ENCODE peak calls at places on chromosomes 6 and 20, in six cellular contexts. U is cardiac muscle cell, Y is stomach, H is heart left ventricle, I is ovary, F is endothelial cell of umbilical vein. X is an unnamed sample.

GRCh38 chr6:71291991-71292390 is 3.4 kb downstream of the OGFRL1 start:
- DNase-seq in F (no peak), U (no peak), Y (no peak), I (no peak), H (no peak), X (no peak)

GRCh38 chr6:83430606-83431544 is at the start of gene ME1:
- DNase-seq in I (peak; percentile 82), U (peak; percentile 69), F (peak; percentile 77), H (peak; percentile 90), Y (peak; percentile 71), X (peak; percentile 85)

GRCh38 chr6:111864138-111865048 is 8.9 kb downstream of the FYN start:
- DNase-seq in H (no peak), U (no peak), F (no peak), Y (no peak), I (no peak), X (no peak)

GRCh38 chr6:89951574-89952360 is 57.5 kb downstream of the GJA10 start:
- DNase-seq in I (peak; percentile 55), U (no peak), F (no peak), H (peak; percentile 54), Y (no peak), X (no peak)

GRCh38 chr6:15876406-15876805 is 213.6 kb upstream of the DTNBP1 start:
- DNase-seq in Y (no peak), F (peak; percentile 35), U (no peak), I (no peak), H (no peak), X (no peak)

GRCh38 chr6:169240125-169240524 is 13.5 kb downstream of the THBS2 start:
- DNase-seq in U (no peak), F (no peak), I (peak; percentile 14), H (no peak), Y (no peak), X (no peak)

GRCh38 chr20:34301587-34302311 is 1.4 kb downstream of the AHCY start:
- DNase-seq in H (no peak), F (no peak), U (no peak), I (peak; percentile 36), Y (no peak), X (no peak)

GRCh38 chr6:47165918-47166317 is 123.8 kb upstream of the ADGRF1 start:
- DNase-seq in I (no peak), Y (no peak), H (no peak), F (no peak), U (no peak), X (no peak)

GRCh38 chr6:107083047-107083768 is 32.1 kb downstream of the BEND3 start:
- DNase-seq in U (no peak), F (no peak), H (no peak), Y (no peak), I (no peak), X (no peak)

GRCh38 chr6:14953806-14954205 is 292.1 kb upstream of the JARID2 start:
- DNase-seq in Y (no peak), U (no peak), H (no peak), I (no peak), F (no peak), X (no peak)

GRCh38 chr6:4936681-4937041 is 67.2 kb downstream of the RPP40 start:
- DNase-seq in Y (no peak), F (peak; percentile 67), U (peak; percentile 47), I (no peak), H (no peak), X (peak; percentile 70)

GRCh38 chr6:155200012-155200411 is 63.8 kb upstream of the CLDN20 start:
- DNase-seq in F (peak; percentile 31), Y (no peak), U (no peak), H (no peak), I (no peak), X (no peak)

GRCh38 chr6:122995930-122996796 is at the start of gene CLVS2:
- DNase-seq in I (no peak), U (peak; percentile 68), Y (no peak), H (peak; percentile 63), F (no peak), X (no peak)

GRCh38 chr6:141963543-141964295 is 169.0 kb upstream of the GJE1 start:
- DNase-seq in F (no peak), I (no peak), U (no peak), H (no peak), Y (no peak), X (no peak)

GRCh38 chr6:146381486-146381885 is 162.1 kb upstream of the RAB32 start:
- DNase-seq in I (no peak), H (no peak), F (no peak), U (no peak), Y (no peak), X (no peak)

GRCh38 chr20:31602779-31603441 is 2.2 kb upstream of the ID1 start:
- DNase-seq in U (no peak), Y (peak; percentile 49), H (no peak), F (peak; percentile 44), I (no peak), X (peak; percentile 63)

GRCh38 chr20:47392015-47392720 is 35.7 kb upstream of the ZMYND8 start:
- DNase-seq in F (peak; percentile 85), H (no peak), I (no peak), U (no peak), Y (peak; percentile 31), X (peak; percentile 29)

GRCh38 chr6:121516331-121516730 is 80.9 kb downstream of the GJA1 start:
- DNase-seq in Y (no peak), H (no peak), F (peak; percentile 49), U (no peak), I (no peak), X (no peak)

GRCh38 chr6:1518855-1519254 is 90.9 kb upstream of the FOXC1 start:
- DNase-seq in U (no peak), Y (no peak), H (no peak), I (no peak), F (no peak), X (no peak)

GRCh38 chr6:27303613-27304272 is 8.3 kb downstream of the POM121L2 start:
- DNase-seq in H (no peak), Y (no peak), U (no peak), F (no peak), I (no peak), X (no peak)

GRCh38 chr6:16765235-16765634 is 4.0 kb upstream of the ATXN1 start:
- DNase-seq in U (no peak), I (no peak), Y (no peak), F (no peak), H (no peak), X (no peak)

GRCh38 chr6:99619409-99619762 is 12.8 kb downstream of the PRDM13 start:
- DNase-seq in H (no peak), I (no peak), F (no peak), U (no peak), Y (no peak), X (no peak)

GRCh38 chr6:99617131-99617530 is 10.5 kb downstream of the PRDM13 start:
- DNase-seq in I (no peak), H (no peak), U (no peak), Y (no peak), F (no peak), X (no peak)

GRCh38 chr6:99613705-99614429 is 7.2 kb downstream of the PRDM13 start:
- DNase-seq in H (peak; percentile 63), I (no peak), U (peak; percentile 47), Y (no peak), F (no peak), X (no peak)

GRCh38 chr6:99614430-99615161 is 8.0 kb downstream of the PRDM13 start:
- DNase-seq in H (peak; percentile 60), Y (no peak), I (no peak), U (peak; percentile 46), F (no peak), X (no peak)

GRCh38 chr6:99618649-99619408 is 12.2 kb downstream of the PRDM13 start:
- DNase-seq in I (no peak), H (no peak), F (no peak), U (no peak), Y (no peak), X (no peak)
- H3K4me3 ChIP-seq in I (no peak overlapping the region), H (no peak overlapping the region), F (no peak overlapping the region), U (peak overlapping the region; percentile 6), Y (no peak overlapping the region), X (no peak overlapping the region)

GRCh38 chr6:151804585-151805285 is 2.7 kb upstream of the ESR1 start:
- DNase-seq in I (no peak), Y (no peak), F (no peak), U (no peak), H (no peak), X (no peak)

GRCh38 chr6:151807513-151808330 is at the start of gene ESR1:
- DNase-seq in I (no peak), F (peak; percentile 20), Y (peak; percentile 28), H (no peak), U (peak; percentile 55), X (no peak)

GRCh38 chr6:151803743-151804142 is 3.7 kb upstream of the ESR1 start:
- DNase-seq in U (no peak), H (no peak), F (no peak), I (no peak), Y (no peak), X (no peak)

GRCh38 chr6:151806757-151807512 is 547 bp upstream of the ESR1 start:
- DNase-seq in H (no peak), U (peak; percentile 28), I (peak; percentile 51), F (no peak), Y (no peak), X (no peak)

GRCh38 chr6:151805286-151805840 is 2.1 kb upstream of the ESR1 start:
- DNase-seq in I (peak; percentile 52), H (no peak), U (peak; percentile 5), Y (no peak), F (no peak), X (no peak)
- H3K27ac ChIP-seq in I (peak overlapping the region; percentile 62), H (no peak overlapping the region), U (no peak overlapping the region), Y (no peak overlapping the region), F (no peak overlapping the region), X (no peak overlapping the region)

GRCh38 chr6:157984686-157985225 is 3.1 kb downstream of the SYNJ2 start:
- DNase-seq in U (no peak), Y (no peak), H (no peak), I (no peak), F (no peak), X (no peak)
- H3K4me3 ChIP-seq in U (no peak overlapping the region), Y (no peak overlapping the region), H (no peak overlapping the region), I (no peak overlapping the region), F (no peak overlapping the region), X (no peak overlapping the region)

GRCh38 chr6:125939796-125940195 is 16.8 kb upstream of the HINT3 start:
- DNase-seq in F (no peak), H (no peak), I (no peak), Y (no peak), U (no peak), X (no peak)

GRCh38 chr6:125942677-125943527 is 13.7 kb upstream of the HINT3 start:
- DNase-seq in F (no peak), Y (no peak), I (no peak), H (no peak), U (no peak), X (peak; percentile 94)

GRCh38 chr6:125939026-125939425 is 17.5 kb upstream of the HINT3 start:
- DNase-seq in F (peak; percentile 81), Y (no peak), U (no peak), I (no peak), H (no peak), X (no peak)

GRCh38 chr6:125943528-125944433 is 12.8 kb upstream of the HINT3 start:
- DNase-seq in U (no peak), F (no peak), H (no peak), Y (no peak), I (no peak), X (peak; percentile 75)

DNA sequence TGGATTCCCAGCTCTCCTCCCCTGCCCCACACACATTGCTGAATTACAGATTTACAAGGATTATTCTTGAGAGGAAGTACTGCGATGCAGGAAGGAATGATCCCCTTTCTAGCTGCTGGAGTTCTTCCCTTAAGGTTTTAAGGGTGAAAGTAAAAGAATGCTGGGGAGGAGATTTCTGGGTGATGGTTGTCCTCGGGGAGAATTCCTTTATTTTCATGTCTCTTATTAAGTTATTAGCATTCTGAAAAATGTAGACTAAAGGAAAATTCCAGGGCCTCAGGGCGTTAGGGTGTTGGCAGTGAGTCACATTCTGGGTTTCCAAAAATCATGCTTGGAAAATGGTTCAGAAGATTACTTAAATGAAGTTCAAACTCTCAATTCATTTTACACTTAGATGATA is 15.9 kb upstream of the HINT3 start:
- DNase-seq in Y (no peak), F (no peak), H (no peak), U (no peak), I (no peak), X (no peak)
- H3K27ac ChIP-seq in Y (no peak overlapping the region), F (no peak overlapping the region), H (no peak overlapping the region), U (no peak overlapping the region), I (no peak overlapping the region), X (no peak overlapping the region)